ENCODE peak calls at places on chromosome 12, in seven cellular contexts. U is HepG2, A is GM23338, I is endothelial cell of umbilical vein, R is K562, O is GM12878, J is HCT116. F is an unnamed sample.

GRCh38 chr12:89960607-89961394 is 252.2 kb upstream of the ATP2B1 start:
- DNase-seq in O (no peak), J (no peak), A (no peak), U (no peak), I (no peak), R (no peak), F (no peak)

GRCh38 chr12:3692616-3693365 is 60.1 kb downstream of the CRACR2A start:
- DNase-seq in U (no peak), O (no peak), J (no peak), I (no peak), R (no peak), A (no peak), F (no peak)

GRCh38 chr12:82688035-82688501 is 1.4 kb downstream of the TMTC2 start:
- DNase-seq in J (no peak), A (no peak), R (no peak), I (peak), U (no peak), O (no peak), F (no peak)

GRCh38 chr12:23810327-23810902 is 139.1 kb downstream of the SOX5 start:
- DNase-seq in U (no peak), A (no peak), R (peak), I (no peak), O (no peak), J (no peak), F (no peak)

GRCh38 chr12:32214723-32215122 is 108.1 kb downstream of the BICD1 start:
- DNase-seq in R (no peak), A (no peak), J (no peak), I (no peak), U (no peak), O (no peak), F (no peak)

GRCh38 chr12:54160807-54161480 is 27.8 kb downstream of the SMUG1 start:
- DNase-seq in O (no peak), I (no peak), U (no peak), R (no peak), A (no peak), J (no peak), F (no peak)

GRCh38 chr12:1946311-1946710 is 27.9 kb upstream of the CACNA2D4 start:
- DNase-seq in A (no peak), J (no peak), O (no peak), U (no peak), I (no peak), R (no peak), F (no peak)

GRCh38 chr12:104212516-104212915 is 3.1 kb upstream of the TXNRD1 start:
- DNase-seq in J (no peak), O (no peak), I (no peak), R (no peak), A (no peak), U (no peak), F (no peak)

GRCh38 chr12:116368196-116369194 is 91.0 kb upstream of the MED13L start:
- DNase-seq in I (no peak), U (no peak), O (no peak), A (no peak), J (no peak), R (no peak), F (no peak)

GRCh38 chr12:58176296-58176869 is 235.0 kb downstream of the ATP23 start:
- DNase-seq in A (peak), U (peak), O (no peak), R (peak), J (peak), I (peak), F (no peak)

GRCh38 chr12:48744251-48745008 is 27.9 kb upstream of the CCNT1 start:
- DNase-seq in A (no peak), I (no peak), J (no peak), U (no peak), R (no peak), O (no peak), F (no peak)

GRCh38 chr12:102957339-102958050 is at the start of gene ASCL1:
- DNase-seq in J (no peak), A (peak), R (no peak), U (no peak), I (peak), O (no peak), F (no peak)
- TF ChIP-seq EZH2 in J (no peak), A (peak), R (no peak), U (no peak), I (no peak), O (no peak), F (no peak)

GRCh38 chr12:27560126-27560525 is 36.1 kb downstream of the PPFIBP1 start:
- DNase-seq in O (no peak), I (no peak), A (no peak), R (no peak), U (no peak), J (no peak), F (no peak)
- H3K27ac ChIP-seq in O (no peak), I (no peak), A (no peak), R (no peak), U (no peak), J (no peak), F (no peak)

GRCh38 chr12:102459314-102459713 is 21.0 kb downstream of the IGF1 start:
- DNase-seq in R (no peak), U (no peak), J (no peak), A (no peak), I (no peak), O (no peak), F (no peak)

GRCh38 chr12:102454330-102454729 is 26.0 kb downstream of the IGF1 start:
- DNase-seq in I (no peak), J (no peak), U (no peak), R (no peak), O (no peak), A (no peak), F (no peak)

GRCh38 chr12:102452605-102453004 is 27.8 kb downstream of the IGF1 start:
- DNase-seq in I (no peak), O (no peak), R (no peak), J (no peak), A (no peak), U (no peak), F (no peak)

DNA sequence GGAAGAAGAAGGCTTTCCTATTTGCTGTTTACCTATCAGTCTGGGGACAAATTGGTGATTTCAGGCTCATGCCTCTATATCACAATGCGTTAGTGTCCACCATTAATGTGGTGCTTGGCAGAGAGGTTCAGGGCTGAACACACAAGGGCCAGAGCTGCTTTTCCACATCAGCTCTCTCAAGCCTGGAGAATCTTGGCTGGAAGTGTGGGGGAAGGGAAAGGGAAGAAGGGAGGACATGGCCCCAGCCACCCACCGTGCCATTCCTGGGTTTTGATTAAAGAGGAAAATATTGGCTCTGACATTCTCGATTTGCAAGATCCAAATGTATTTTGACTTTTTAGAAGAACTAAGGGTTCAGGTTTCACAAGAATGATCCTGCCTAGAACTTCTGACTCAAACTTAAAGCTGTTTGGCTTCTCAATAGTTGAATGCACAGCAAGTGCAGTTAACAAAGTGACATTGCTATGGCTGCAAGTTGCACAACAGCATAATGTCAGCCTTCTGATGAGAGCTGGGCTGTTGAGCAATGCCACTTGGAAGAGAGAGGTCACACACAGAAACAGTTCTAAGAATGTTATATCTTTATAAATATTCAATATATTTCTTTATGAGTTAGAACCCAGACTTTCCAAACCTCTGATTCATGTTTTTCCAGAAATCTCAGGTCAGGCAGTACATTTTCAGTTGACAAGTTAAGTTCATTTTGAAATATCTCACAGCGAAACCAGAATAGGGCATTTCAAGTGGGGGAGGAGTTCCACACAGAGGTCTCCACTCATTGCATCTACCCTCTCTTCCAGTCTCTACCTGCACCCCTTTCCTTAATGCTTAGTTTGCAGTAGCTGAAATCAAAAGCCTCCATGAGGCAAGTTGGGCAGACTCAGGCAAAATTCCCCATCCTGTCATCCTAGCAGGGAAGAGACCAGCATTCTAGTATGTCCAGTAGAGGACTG is 25.3 kb downstream of the IGF1 start:
- DNase-seq in O (no peak), A (no peak), U (peak), R (no peak), J (no peak), I (no peak), F (no peak)
- TF ChIP-seq POLR2AphosphoS5 in O (no peak), A (no peak), U (no peak), R (no peak), J (no peak), I (no peak), F (no peak)

GRCh38 chr12:114400395-114400794 is 5.5 kb downstream of the TBX5 start:
- DNase-seq in U (no peak), I (no peak), O (no peak), A (peak), R (no peak), J (no peak), F (no peak)

GRCh38 chr12:114396869-114397719 is 8.8 kb downstream of the TBX5 start:
- DNase-seq in J (no peak), O (no peak), R (no peak), I (no peak), A (no peak), U (no peak), F (no peak)

GRCh38 chr12:114396153-114396868 is 9.6 kb downstream of the TBX5 start:
- DNase-seq in U (no peak), R (no peak), A (peak), J (no peak), I (no peak), O (no peak), F (no peak)

GRCh38 chr12:114399664-114400211 is 6.2 kb downstream of the TBX5 start:
- DNase-seq in R (peak), J (peak), O (no peak), I (no peak), A (peak), U (no peak), F (no peak)

DNA sequence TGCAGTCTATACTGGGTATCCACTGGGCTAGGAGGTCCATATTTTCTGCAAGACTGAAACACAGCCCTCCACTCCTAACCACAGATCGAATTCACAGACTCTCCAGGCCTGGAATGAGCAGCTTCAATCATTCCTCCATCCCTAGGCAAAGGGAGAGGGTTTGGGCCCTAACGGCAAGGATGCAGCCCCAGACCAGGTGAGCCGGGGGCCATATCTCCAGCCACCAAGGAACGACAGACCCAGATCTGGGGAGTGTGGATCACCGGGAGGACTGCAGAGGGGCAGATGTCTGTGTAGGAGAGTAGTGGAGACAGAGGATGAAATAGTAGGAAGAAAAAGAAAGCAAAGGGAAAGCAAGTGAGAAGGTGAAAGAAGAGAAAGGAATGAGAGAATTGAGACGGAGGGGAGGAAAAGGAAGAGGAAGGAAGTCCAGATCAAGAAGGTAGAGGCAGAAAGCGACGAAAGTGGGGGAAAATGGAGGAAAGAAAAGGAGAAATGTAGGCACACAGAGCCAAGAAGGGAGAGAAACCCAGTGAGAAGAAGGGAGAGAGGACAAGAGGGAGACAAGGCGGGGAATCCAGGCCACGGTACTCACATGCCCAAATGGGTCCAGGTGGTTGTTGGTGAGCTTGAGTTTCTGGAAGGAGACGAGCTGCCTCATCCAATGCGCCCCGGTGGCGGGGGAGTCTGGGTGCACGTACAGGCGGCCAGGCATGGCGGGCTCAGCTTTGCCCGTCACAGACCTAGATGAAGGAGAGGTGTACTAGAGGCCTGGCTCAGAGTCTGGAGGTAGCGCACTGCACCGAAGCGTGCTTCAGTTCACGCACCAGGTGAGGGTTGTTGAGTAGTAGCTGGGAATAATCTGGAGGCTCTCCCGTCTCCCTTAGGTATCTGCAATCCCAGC is 7.7 kb downstream of the TBX5 start:
- DNase-seq in O (no peak), R (no peak), J (no peak), I (no peak), A (peak), U (no peak), F (no peak)
- TF ChIP-seq EZH2 in O (no peak), R (no peak), J (no peak), I (no peak), A (peak), U (no peak), F (no peak)

DNA sequence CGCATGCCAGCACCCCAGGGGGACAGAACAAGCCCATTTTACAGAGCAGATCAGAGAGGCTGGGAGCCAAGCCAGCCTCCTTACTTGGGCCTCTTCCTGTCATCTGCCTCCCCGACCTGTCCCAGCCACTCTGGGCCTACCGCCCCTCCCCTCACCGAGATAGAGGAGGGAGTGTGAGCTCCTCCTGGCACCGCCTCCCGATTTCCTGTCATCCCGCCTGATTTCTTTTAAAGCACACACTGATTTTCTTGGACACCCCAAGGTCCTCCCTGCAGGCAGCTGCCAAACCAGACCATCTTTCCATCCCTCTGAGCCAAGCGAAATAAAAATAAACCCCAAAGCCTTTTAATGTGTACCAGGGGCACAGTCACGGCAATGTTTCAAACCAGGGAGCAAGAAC is 108.4 kb downstream of the RFLNA start:
- DNase-seq in J (no peak), O (no peak), U (no peak), R (no peak), A (no peak), I (no peak), F (no peak)
- H3K27ac ChIP-seq in J (no peak), O (no peak), U (no peak), R (no peak), A (peak), I (no peak), F (no peak)

DNA sequence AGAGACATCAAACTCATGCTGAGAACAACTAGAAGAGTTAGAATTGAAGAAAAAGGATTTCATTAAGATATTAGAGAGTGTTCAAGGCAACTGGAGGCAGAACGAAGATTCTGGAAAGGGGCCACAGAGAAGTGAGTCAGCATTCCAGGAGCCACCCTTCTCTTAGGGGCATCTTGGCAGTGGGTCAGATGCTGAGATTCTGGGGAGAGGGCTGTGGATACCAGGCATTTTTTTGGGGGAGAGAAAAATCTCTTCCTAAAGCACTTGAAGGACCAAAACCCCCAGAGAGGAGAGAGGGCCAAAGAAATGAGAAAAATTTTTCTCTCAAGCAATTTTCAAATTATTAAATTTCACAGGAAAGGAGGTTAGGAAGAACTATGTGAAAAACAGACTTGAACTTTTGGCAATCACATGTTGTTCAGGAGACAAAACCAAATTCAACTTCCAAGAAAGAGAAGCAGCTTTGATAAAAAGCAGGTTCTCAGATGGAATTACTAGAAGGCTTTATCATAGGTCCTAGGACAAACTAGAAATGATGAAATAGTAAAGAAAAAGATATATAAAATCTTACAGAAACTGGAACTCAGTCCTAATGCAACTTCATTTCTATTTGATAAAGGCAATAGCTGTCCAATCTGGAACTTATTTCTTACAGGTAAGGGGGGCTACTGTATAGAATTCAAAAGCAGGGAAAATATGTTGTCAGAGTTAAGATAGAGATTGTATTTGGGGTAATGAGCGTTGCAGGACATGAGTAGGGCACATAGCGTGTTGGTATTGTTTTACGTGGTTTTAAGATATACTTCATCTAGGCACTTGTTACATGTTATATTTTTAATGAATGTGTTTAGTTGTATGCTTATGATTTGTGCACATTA is 1.1 kb upstream of the CLEC2D start:
- DNase-seq in U (no peak), J (no peak), R (no peak), A (no peak), I (no peak), O (no peak), F (no peak)
- TF ChIP-seq POLR2AphosphoS5 in U (no peak), J (no peak), R (no peak), A (no peak), I (no peak), O (no peak), F (no peak)

DNA sequence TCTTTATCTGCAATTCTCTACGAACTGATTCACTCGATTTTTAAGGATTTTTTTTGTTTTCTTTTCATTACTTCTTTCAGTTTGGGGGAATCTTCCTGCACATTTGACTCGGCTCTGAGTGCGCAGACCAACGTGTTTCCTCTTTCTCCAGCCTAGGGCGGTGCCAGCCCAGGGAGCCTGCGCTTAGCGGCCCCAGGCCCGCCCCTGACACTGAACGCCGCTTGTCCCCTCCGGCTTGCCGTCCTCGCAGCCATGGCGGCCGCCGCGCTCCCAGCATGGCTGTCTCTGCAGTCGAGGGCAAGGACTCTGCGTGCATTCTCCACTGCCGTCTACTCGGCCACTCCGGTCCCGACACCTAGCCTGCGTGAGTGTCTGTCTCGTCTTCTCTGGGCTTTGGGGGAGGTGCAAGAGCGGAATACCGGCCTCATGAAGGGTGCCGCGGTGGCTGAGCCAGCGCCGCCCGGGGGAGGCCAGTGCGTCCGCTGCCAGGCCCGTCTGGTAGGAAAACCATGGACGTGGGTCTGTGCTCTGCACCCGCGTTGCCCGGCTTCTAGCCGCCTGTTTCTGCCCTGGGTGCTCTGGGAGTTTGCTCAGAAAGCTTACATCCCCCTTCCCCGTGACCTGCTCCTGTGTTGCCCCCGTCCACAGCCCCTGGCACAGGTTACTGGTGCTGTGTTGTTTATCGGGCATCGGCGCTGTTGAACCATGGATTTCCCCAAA is at the start of gene MRPS35:
- DNase-seq in A (peak), I (peak), O (peak), U (peak), R (peak), J (peak), F (peak)
- TF ChIP-seq EZH2 in A (no peak), I (no peak), O (no peak), U (no peak), R (no peak), J (no peak), F (no peak)

F was measured in SK-N-MC.